ENCODE peak calls at places on chromosomes 12 and 14, in nine cellular contexts. X is IMR-90, R is lower lobe of right lung, S is fibroblast of villous mesenchyme, V is AG04450, B is AG09309, J is astrocyte of the spinal cord, O is uterus, Q is H1. W is an unnamed sample.

GRCh38 chr14:77376380-77376770 is 519 bp downstream of the TMED8 start:
- DNase-seq in X (no peak), R (peak), S (no peak), V (no peak), B (no peak), J (peak), O (peak), Q (no peak), W (no peak)

GRCh38 chr12:20792971-20793370 is 17.5 kb upstream of the SLCO1B3 start:
- DNase-seq in X (no peak), R (no peak), S (no peak), V (no peak), B (no peak), J (no peak), O (no peak), Q (no peak), W (no peak)

GRCh38 chr12:91442535-91442934 is 259.9 kb upstream of the DCN start:
- DNase-seq in X (no peak), R (no peak), S (no peak), V (no peak), B (no peak), J (no peak), O (no peak), Q (no peak), W (no peak)

GRCh38 chr12:81797100-81797499 is 38.0 kb upstream of the PPFIA2 start:
- DNase-seq in X (no peak), R (no peak), S (peak), V (no peak), B (no peak), J (peak), O (no peak), Q (no peak), W (peak)

GRCh38 chr12:94909609-94910008 is 93.9 kb downstream of the NDUFA12 start:
- DNase-seq in X (no peak), R (no peak), S (no peak), V (no peak), B (no peak), J (no peak), O (no peak), Q (no peak), W (no peak)

GRCh38 chr12:75814856-75815754 is 216.5 kb downstream of the PHLDA1 start:
- DNase-seq in X (peak), R (no peak), S (peak), V (peak), B (peak), J (peak), O (peak), Q (no peak), W (peak)

GRCh38 chr14:49918709-49919108 is 25.8 kb downstream of the ARF6 start:
- DNase-seq in X (no peak), R (no peak), S (no peak), V (no peak), B (no peak), J (no peak), O (no peak), Q (no peak), W (no peak)

GRCh38 chr14:89702151-89702936 is 252.2 kb downstream of the EFCAB11 start:
- DNase-seq in X (peak), R (no peak), S (peak), V (peak), B (peak), J (peak), O (peak), Q (no peak), W (peak)

GRCh38 chr12:111642681-111643427 is 42.9 kb downstream of the BRAP start:
- DNase-seq in X (no peak), R (no peak), S (peak), V (no peak), B (no peak), J (no peak), O (no peak), Q (no peak), W (no peak)

GRCh38 chr12:91142184-91142583 is 30.9 kb upstream of the LUM start:
- DNase-seq in X (peak), R (no peak), S (peak), V (no peak), B (peak), J (no peak), O (peak), Q (no peak), W (peak)

GRCh38 chr14:105485720-105486332 is 860 bp upstream of the CRIP1 start:
- DNase-seq in X (no peak), R (no peak), S (no peak), V (no peak), B (no peak), J (no peak), O (no peak), Q (no peak), W (no peak)

GRCh38 chr14:103724116-103724515 is 8.5 kb downstream of the ZFYVE21 start:
- DNase-seq in X (peak), R (no peak), S (peak), V (no peak), B (no peak), J (peak), O (peak), Q (no peak), W (peak)

GRCh38 chr14:22994762-22995275 is 12.5 kb upstream of the AJUBA start:
- DNase-seq in X (peak), R (peak), S (peak), V (no peak), B (no peak), J (peak), O (no peak), Q (no peak), W (peak)

GRCh38 chr14:31717294-31718085 is 156.3 kb downstream of the NUBPL start:
- DNase-seq in X (no peak), R (no peak), S (peak), V (no peak), B (no peak), J (no peak), O (no peak), Q (no peak), W (peak)

GRCh38 chr14:102984336-102985102 is 62.1 kb downstream of the AMN start:
- DNase-seq in X (no peak), R (no peak), S (no peak), V (no peak), B (no peak), J (no peak), O (no peak), Q (no peak), W (no peak)

GRCh38 chr12:105198961-105199360 is 37.0 kb downstream of the APPL2 start:
- DNase-seq in X (no peak), R (no peak), S (no peak), V (no peak), B (no peak), J (no peak), O (no peak), Q (no peak), W (no peak)

GRCh38 chr12:78245111-78245510 is 414.4 kb downstream of the NAV3 start:
- DNase-seq in X (no peak), R (no peak), S (no peak), V (no peak), B (no peak), J (no peak), O (no peak), Q (no peak), W (no peak)

GRCh38 chr12:19186722-19187661 is 57.5 kb downstream of the PLEKHA5 start:
- DNase-seq in X (peak), R (no peak), S (peak), V (no peak), B (no peak), J (peak), O (no peak), Q (no peak), W (peak)

GRCh38 chr14:103232338-103232808 is 101.7 kb upstream of the EIF5 start:
- DNase-seq in X (no peak), R (no peak), S (no peak), V (no peak), B (no peak), J (no peak), O (no peak), Q (no peak), W (no peak)

GRCh38 chr14:29741909-29742401 is 185.7 kb downstream of the PRKD1 start:
- DNase-seq in X (peak), R (no peak), S (peak), V (no peak), B (no peak), J (peak), O (no peak), Q (no peak), W (peak)

GRCh38 chr14:66405158-66405557 is 81.0 kb upstream of the CCDC196 start:
- DNase-seq in X (peak), R (no peak), S (no peak), V (no peak), B (no peak), J (peak), O (no peak), Q (no peak), W (peak)

GRCh38 chr14:66398437-66398836 is 87.7 kb upstream of the CCDC196 start:
- DNase-seq in X (no peak), R (no peak), S (no peak), V (no peak), B (no peak), J (no peak), O (no peak), Q (no peak), W (no peak)

GRCh38 chr14:66404051-66404450 is 82.1 kb upstream of the CCDC196 start:
- DNase-seq in X (no peak), R (no peak), S (no peak), V (no peak), B (no peak), J (no peak), O (no peak), Q (no peak), W (no peak)

GRCh38 chr14:66403183-66403582 is 83.0 kb upstream of the CCDC196 start:
- DNase-seq in X (peak), R (no peak), S (peak), V (no peak), B (no peak), J (peak), O (no peak), Q (no peak), W (peak)

GRCh38 chr14:66401447-66402095 is 84.6 kb upstream of the CCDC196 start:
- DNase-seq in X (no peak), R (no peak), S (peak), V (no peak), B (no peak), J (peak), O (no peak), Q (no peak), W (peak)
- TF ChIP-seq CTCF in X (peak), R (peak), S (peak), V (peak), B (no peak), J (peak), O (peak), Q (peak), W (peak)

GRCh38 chr12:54412348-54412747 is 6.7 kb downstream of the ITGA5 start:
- DNase-seq in X (no peak), R (no peak), S (no peak), V (no peak), B (no peak), J (no peak), O (no peak), Q (no peak), W (no peak)

GRCh38 chr12:54414191-54414525 is 4.9 kb downstream of the ITGA5 start:
- DNase-seq in X (no peak), R (no peak), S (no peak), V (no peak), B (no peak), J (no peak), O (no peak), Q (no peak), W (no peak)

GRCh38 chr12:54413284-54414190 is 5.5 kb downstream of the ITGA5 start:
- DNase-seq in X (no peak), R (peak), S (peak), V (no peak), B (no peak), J (no peak), O (no peak), Q (no peak), W (peak)

GRCh38 chr12:54411398-54412241 is 7.4 kb downstream of the ITGA5 start:
- DNase-seq in X (peak), R (peak), S (peak), V (peak), B (peak), J (peak), O (no peak), Q (no peak), W (peak)

GRCh38 chr12:54412786-54413185 is 6.3 kb downstream of the ITGA5 start:
- DNase-seq in X (no peak), R (no peak), S (no peak), V (no peak), B (no peak), J (no peak), O (no peak), Q (no peak), W (no peak)
- H3K4me3 ChIP-seq in X (no peak), R (peak), S (no peak), V (no peak), B (no peak), J (no peak), O (peak), Q (no peak), W (no peak)

GRCh38 chr14:76011959-76012802 is 26.6 kb downstream of the IFT43 start:
- DNase-seq in X (peak), R (no peak), S (peak), V (peak), B (no peak), J (peak), O (peak), Q (no peak), W (peak)
- TF ChIP-seq CTCF in X (peak), R (no peak), S (no peak), V (peak), B (no peak), J (no peak), O (peak), Q (no peak), W (no peak)

GRCh38 chr12:106581543-106582263 is 1.1 kb upstream of the RFX4 start:
- DNase-seq in X (no peak), R (peak), S (peak), V (no peak), B (no peak), J (no peak), O (no peak), Q (no peak), W (peak)
- H3K4me3 ChIP-seq in X (no peak), R (peak), S (no peak), V (no peak), B (no peak), J (no peak), O (no peak), Q (peak), W (no peak)

GRCh38 chr12:7716391-7716790 is 5.2 kb downstream of the DPPA3 start:
- DNase-seq in X (no peak), R (no peak), S (no peak), V (no peak), B (no peak), J (no peak), O (no peak), Q (no peak), W (no peak)
- TF ChIP-seq CTCF in X (no peak), R (no peak), S (no peak), V (no peak), B (no peak), J (no peak), O (no peak), Q (peak), W (no peak)

DNA sequence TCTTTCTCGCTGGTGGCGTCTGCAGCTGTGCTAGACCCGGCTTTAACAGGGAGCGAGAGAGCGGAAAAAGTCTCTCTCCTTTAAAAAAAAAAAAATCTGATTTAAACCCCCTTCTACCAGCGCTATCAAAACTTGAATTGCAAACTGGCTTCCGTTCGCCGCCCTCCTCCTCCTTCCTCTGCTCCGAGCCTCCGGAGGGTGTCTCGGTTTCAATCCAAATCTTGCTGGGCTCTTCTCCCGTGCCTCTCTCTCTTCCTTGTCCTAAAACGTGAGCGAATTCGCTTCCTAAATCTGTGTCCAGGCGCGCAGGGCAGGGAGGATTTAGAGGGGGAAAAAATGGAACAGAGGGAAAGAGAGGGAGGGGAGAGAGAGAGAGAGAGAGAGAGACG is 272 bp downstream of the TBX3 start:
- DNase-seq in X (no peak), R (no peak), S (no peak), V (no peak), B (no peak), J (no peak), O (no peak), Q (no peak), W (no peak)
- H3K4me3 ChIP-seq in X (peak), R (peak), S (peak), V (peak), B (peak), J (peak), O (peak), Q (peak), W (peak)